ENCODE peak calls at places on chromosomes 1 and 21, in seven cellular contexts. T is heart right ventricle, B is PC-3, W is transverse colon, X is GM12865, V is AG04450, Y is ovary. F is an unnamed sample.

GRCh38 chr1:77134359-77134758 is 84.9 kb downstream of the PIGK start:
- DNase-seq in T (no peak), B (peak), W (no peak), X (no peak), V (no peak), Y (no peak), F (no peak)

GRCh38 chr1:9101510-9102146 is 27.3 kb downstream of the GPR157 start:
- DNase-seq in T (peak), B (peak), W (peak), X (peak), V (peak), Y (peak), F (no peak)

GRCh38 chr1:31872658-31873636 is 57.1 kb upstream of the SPOCD1 start:
- DNase-seq in T (no peak), B (no peak), W (no peak), X (no peak), V (no peak), Y (no peak), F (no peak)

GRCh38 chr1:25146382-25146855 is 85.9 kb downstream of the SYF2 start:
- DNase-seq in T (no peak), B (no peak), W (no peak), X (no peak), V (no peak), Y (no peak), F (no peak)

GRCh38 chr1:25780318-25781129 is 19.5 kb upstream of the SELENON start:
- DNase-seq in T (no peak), B (peak), W (peak), X (no peak), V (no peak), Y (peak), F (no peak)

GRCh38 chr1:168512864-168513595 is 30.8 kb downstream of the XCL2 start:
- DNase-seq in T (no peak), B (no peak), W (no peak), X (no peak), V (no peak), Y (no peak), F (no peak)

GRCh38 chr1:43293896-43294760 is 6.7 kb upstream of the TIE1 start:
- DNase-seq in T (no peak), B (peak), W (peak), X (no peak), V (no peak), Y (no peak), F (no peak)

GRCh38 chr1:192151176-192151575 is 7.1 kb upstream of the RGS18 start:
- DNase-seq in T (no peak), B (no peak), W (no peak), X (no peak), V (no peak), Y (no peak), F (no peak)

GRCh38 chr1:53278294-53278693 is 40.0 kb upstream of the MAGOH start:
- DNase-seq in T (peak), B (peak), W (peak), X (peak), V (no peak), Y (peak), F (no peak)

GRCh38 chr21:38249256-38249655 is 7.5 kb upstream of the KCNJ15 start:
- DNase-seq in T (no peak), B (no peak), W (no peak), X (peak), V (no peak), Y (no peak), F (no peak)

GRCh38 chr1:32684167-32684811 is 18.3 kb downstream of the SYNC start:
- DNase-seq in T (peak), B (no peak), W (peak), X (no peak), V (peak), Y (peak), F (no peak)

GRCh38 chr1:173329747-173330146 is 122.6 kb upstream of the TNFSF4 start:
- DNase-seq in T (no peak), B (peak), W (no peak), X (no peak), V (no peak), Y (no peak), F (no peak)

GRCh38 chr1:109104364-109105151 is 9.4 kb upstream of the ELAPOR1 start:
- DNase-seq in T (no peak), B (no peak), W (no peak), X (no peak), V (no peak), Y (no peak), F (no peak)

GRCh38 chr1:59173721-59174120 is 123.2 kb upstream of the FGGY start:
- DNase-seq in T (no peak), B (peak), W (no peak), X (no peak), V (peak), Y (no peak), F (no peak)

GRCh38 chr1:165645654-165646366 is 14.8 kb downstream of the MGST3 start:
- DNase-seq in T (no peak), B (peak), W (peak), X (peak), V (no peak), Y (no peak), F (no peak)

GRCh38 chr1:39104158-39105060 is 78.3 kb downstream of the NDUFS5 start:
- DNase-seq in T (no peak), B (peak), W (peak), X (no peak), V (no peak), Y (no peak), F (no peak)

GRCh38 chr1:21338568-21339401 is 48.5 kb upstream of the ECE1 start:
- DNase-seq in T (peak), B (peak), W (peak), X (no peak), V (peak), Y (peak), F (no peak)

GRCh38 chr1:201024251-201024998 is 911 bp upstream of the KIF21B start:
- DNase-seq in T (no peak), B (no peak), W (no peak), X (no peak), V (no peak), Y (no peak), F (no peak)

GRCh38 chr1:201023517-201023902 is at the start of gene KIF21B:
- DNase-seq in T (peak), B (peak), W (peak), X (peak), V (no peak), Y (peak), F (no peak)

GRCh38 chr1:201021333-201022177 is 2.0 kb downstream of the KIF21B start:
- DNase-seq in T (no peak), B (no peak), W (peak), X (peak), V (no peak), Y (no peak), F (no peak)

GRCh38 chr1:201022178-201022823 is 1.2 kb downstream of the KIF21B start:
- DNase-seq in T (no peak), B (no peak), W (no peak), X (no peak), V (no peak), Y (no peak), F (no peak)

GRCh38 chr1:201022824-201023516 is 544 bp downstream of the KIF21B start:
- DNase-seq in T (no peak), B (no peak), W (peak), X (peak), V (no peak), Y (peak), F (no peak)
- TF ChIP-seq CTCF in T (no peak), B (no peak), W (no peak), X (no peak), V (peak), Y (no peak), F (no peak)

DNA sequence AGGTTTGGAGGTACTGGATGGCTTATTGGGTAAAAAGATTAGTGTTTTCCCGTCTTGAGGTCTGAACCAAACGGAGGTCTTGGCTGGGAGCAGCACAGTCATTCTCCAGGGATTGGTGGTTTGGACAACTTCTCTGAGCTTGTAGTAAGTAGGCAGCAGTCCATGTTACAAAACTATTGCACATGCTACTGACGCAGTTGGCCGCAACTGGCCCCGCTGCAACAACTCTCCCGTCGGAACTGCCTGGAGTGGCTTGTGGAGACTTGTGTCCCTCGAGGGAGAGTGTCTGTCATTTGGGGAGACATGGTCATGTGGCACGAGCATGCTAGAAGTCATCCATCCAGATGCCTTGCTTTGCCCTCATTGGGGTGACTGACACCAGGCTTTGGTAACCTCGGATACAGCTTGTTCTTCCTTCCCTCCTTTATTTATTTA is 276.0 kb downstream of the TM2D1 start:
- DNase-seq in T (peak), B (no peak), W (peak), X (no peak), V (no peak), Y (peak), F (no peak)
- H3K4me3 ChIP-seq in T (no peak), B (no peak), W (no peak), X (no peak), V (no peak), Y (no peak), F (no peak)

GRCh38 chr1:153572569-153573015 is 6.9 kb upstream of the S100A2 start:
- DNase-seq in T (peak), B (peak), W (peak), X (peak), V (no peak), Y (peak), F (no peak)
- TF ChIP-seq CTCF in T (peak), B (peak), W (peak), X (peak), V (peak), Y (peak), F (peak)

GRCh38 chr1:56225964-56226594 is 353.3 kb downstream of the PLPP3 start:
- DNase-seq in T (no peak), B (no peak), W (no peak), X (no peak), V (no peak), Y (no peak), F (no peak)
- H3K4me3 ChIP-seq in T (no peak), B (no peak), W (no peak), X (no peak), V (no peak), Y (no peak), F (no peak)

GRCh38 chr1:245277276-245277675 is 122.5 kb downstream of the KIF26B start:
- DNase-seq in T (no peak), B (peak), W (peak), X (peak), V (no peak), Y (no peak), F (no peak)
- TF ChIP-seq CTCF in T (no peak), B (peak), W (peak), X (peak), V (peak), Y (no peak), F (peak)

F was measured in GM12864.